ENCODE peak calls at places on chromosomes 12 and 14, in four cellular contexts. N is neural crest cell, K is H4, A is psoas muscle. W is an unnamed sample.

GRCh38 chr14:105317546-105317945 is 3.0 kb downstream of the PACS2 start:
- DNase-seq in K (no peak), A (peak), N (no peak), W (peak)

GRCh38 chr12:3751151-3752095 is 1.5 kb downstream of the CRACR2A start:
- DNase-seq in N (no peak), A (no peak), K (no peak), W (no peak)

GRCh38 chr12:124970647-124971402 is 18.1 kb downstream of the DHX37 start:
- DNase-seq in A (no peak), N (no peak), K (no peak), W (no peak)

GRCh38 chr14:85310491-85311272 is 219.3 kb upstream of the FLRT2 start:
- DNase-seq in N (no peak), K (no peak), A (no peak), W (no peak)

GRCh38 chr12:7188557-7189397 is 709 bp upstream of the PEX5 start:
- DNase-seq in N (peak), A (peak), K (peak), W (peak)

GRCh38 chr12:44246481-44247105 is 410.7 kb downstream of the TMEM117 start:
- DNase-seq in A (no peak), N (no peak), K (no peak), W (no peak)

GRCh38 chr14:23404331-23404900 is 3.7 kb downstream of the MYH6 start:
- DNase-seq in K (no peak), A (no peak), N (no peak), W (no peak)

GRCh38 chr14:68463705-68464104 is 329.2 kb downstream of the ZFP36L1 start:
- DNase-seq in K (peak), A (no peak), N (no peak), W (peak)

GRCh38 chr14:92041203-92041602 is 1.3 kb upstream of the TRIP11 start:
- DNase-seq in N (no peak), A (no peak), K (no peak), W (no peak)

W was measured in T47D.